ENCODE peak calls at places on chromosomes 12 and 14, in five cellular contexts. M is KBM-7, I is right lobe of liver, F is COR-L47, O is GOT3. P is an unnamed sample.

GRCh38 chr14:50744242-50744641 is 76.1 kb upstream of the SAV1 start:
- DNase-seq in M (no peak), I (no peak), F (no peak), O (no peak), P (no peak)

GRCh38 chr12:12704593-12705230 is 8.7 kb upstream of the GPR19 start:
- DNase-seq in M (peak), I (no peak), F (peak), O (no peak), P (peak)

GRCh38 chr12:108634225-108634795 is 616 bp upstream of the SELPLG start:
- DNase-seq in M (peak), I (peak), F (no peak), O (no peak), P (peak)

GRCh38 chr14:92572050-92572449 is 58.5 kb downstream of the RIN3 start:
- DNase-seq in M (no peak), I (no peak), F (no peak), O (no peak), P (no peak)

GRCh38 chr12:120144215-120144614 is 27.7 kb upstream of the RAB35 start:
- DNase-seq in M (no peak), I (no peak), F (no peak), O (no peak), P (no peak)

GRCh38 chr14:22811752-22812151 is 3.5 kb downstream of the SLC7A7 start:
- DNase-seq in M (peak), I (no peak), F (no peak), O (no peak), P (no peak)

GRCh38 chr12:109625131-109625559 is 51.6 kb downstream of the MVK start:
- DNase-seq in M (no peak), I (no peak), F (no peak), O (no peak), P (no peak)

GRCh38 chr12:76611533-76611932 is 52.0 kb upstream of the OSBPL8 start:
- DNase-seq in M (no peak), I (no peak), F (no peak), O (no peak), P (no peak)

GRCh38 chr14:96698846-96699543 is 98.2 kb upstream of the VRK1 start:
- DNase-seq in M (no peak), I (no peak), F (no peak), O (no peak), P (no peak)

GRCh38 chr12:102755271-102755670 is 161.8 kb downstream of the PAH start:
- DNase-seq in M (no peak), I (no peak), F (no peak), O (no peak), P (no peak)

GRCh38 chr12:6384499-6385436 is 806 bp downstream of the LTBR start:
- DNase-seq in M (no peak), I (no peak), F (no peak), O (no peak), P (no peak)

GRCh38 chr12:50533203-50533584 is 28.4 kb downstream of the DIP2B start:
- DNase-seq in M (no peak), I (no peak), F (no peak), O (no peak), P (peak)

P was measured in mesendoderm.